ENCODE peak calls at places on chromosomes 3 and 15, in seven cellular contexts. H is H1, G is HepG2, N is K562, Z is GM12892, R is SK-N-SH, B is GM12878. F is an unnamed sample.

GRCh38 chr3:140756240-140757016 is 78.6 kb downstream of the TRIM42 start:
- DNase-seq in H (no peak), G (no peak), N (no peak), Z (peak; percentile 26), R (no peak), B (peak; percentile 49), F (no peak)

GRCh38 chr15:96053039-96054021 is 277.2 kb upstream of the NR2F2 start:
- DNase-seq in H (no peak), G (peak; percentile 22), N (peak; percentile 33), Z (no peak), R (peak; percentile 21), B (no peak), F (no peak)

GRCh38 chr15:71748327-71748726 is 62.0 kb upstream of the NR2E3 start:
- DNase-seq in H (no peak), G (no peak), N (no peak), Z (no peak), R (no peak), B (no peak), F (no peak)

GRCh38 chr15:40567111-40567510 is 2.0 kb upstream of the RPUSD2 start:
- DNase-seq in H (no peak), G (peak; percentile 58), N (no peak), Z (no peak), R (no peak), B (no peak), F (no peak)

GRCh38 chr15:60798821-60799220 is 319.9 kb upstream of the ICE2 start:
- DNase-seq in H (no peak), G (peak; percentile 25), N (no peak), Z (no peak), R (no peak), B (peak; percentile 19), F (no peak)

GRCh38 chr3:110526732-110527727 is 544.6 kb upstream of the NECTIN3 start:
- DNase-seq in H (no peak), G (no peak), N (peak; percentile 10), Z (no peak), R (no peak), B (no peak), F (no peak)

GRCh38 chr15:71806452-71806931 is 3.9 kb upstream of the NR2E3 start:
- DNase-seq in H (no peak), G (no peak), N (no peak), Z (no peak), R (peak; percentile 73), B (no peak), F (no peak)

GRCh38 chr3:56940331-56940730 is 120.1 kb upstream of the SPATA12 start:
- DNase-seq in H (no peak), G (no peak), N (no peak), Z (no peak), R (no peak), B (no peak), F (no peak)

GRCh38 chr3:101303089-101303731 is 17.2 kb downstream of the IMPG2 start:
- DNase-seq in H (no peak), G (no peak), N (no peak), Z (no peak), R (no peak), B (no peak), F (no peak)

GRCh38 chr3:126288314-126288713 is 68.9 kb downstream of the KLF15 start:
- DNase-seq in H (no peak), G (no peak), N (no peak), Z (no peak), R (no peak), B (no peak), F (no peak)

GRCh38 chr3:132499071-132499470 is 81.8 kb downstream of the DNAJC13 start:
- DNase-seq in H (no peak), G (peak; percentile 10), N (no peak), Z (no peak), R (no peak), B (no peak), F (no peak)

GRCh38 chr3:171986755-171987535 is 52.4 kb upstream of the FNDC3B start:
- DNase-seq in H (no peak), G (no peak), N (no peak), Z (no peak), R (no peak), B (no peak), F (no peak)

GRCh38 chr3:57061556-57061955 is 1.1 kb downstream of the SPATA12 start:
- DNase-seq in H (no peak), G (no peak), N (no peak), Z (no peak), R (no peak), B (no peak), F (no peak)

GRCh38 chr15:89673162-89673506 is 6.0 kb downstream of the PLIN1 start:
- DNase-seq in H (no peak), G (peak; percentile 25), N (peak; percentile 78), Z (no peak), R (peak; percentile 81), B (no peak), F (no peak)

GRCh38 chr3:4980229-4981159 is 1.3 kb downstream of the BHLHE40 start:
- DNase-seq in H (no peak), G (peak; percentile 65), N (peak; percentile 82), Z (no peak), R (peak; percentile 82), B (peak; percentile 66), F (peak; percentile 52)

GRCh38 chr15:75131269-75131643 is 70.4 kb upstream of the C15orf39 start:
- DNase-seq in H (no peak), G (no peak), N (no peak), Z (no peak), R (no peak), B (no peak), F (no peak)

GRCh38 chr15:44550256-44550655 is 13.3 kb downstream of the EIF3J start:
- DNase-seq in H (no peak), G (no peak), N (no peak), Z (no peak), R (peak; percentile 52), B (no peak), F (no peak)

GRCh38 chr3:29693863-29694262 is 413.0 kb downstream of the RBMS3 start:
- DNase-seq in H (peak; percentile 7), G (no peak), N (no peak), Z (no peak), R (peak; percentile 30), B (no peak), F (no peak)

GRCh38 chr3:110026421-110026820 is 689.1 kb upstream of the DPPA4 start:
- DNase-seq in H (no peak), G (no peak), N (no peak), Z (no peak), R (peak; percentile 2), B (no peak), F (no peak)

GRCh38 chr3:42013652-42014442 is 51.9 kb upstream of the ULK4 start:
- DNase-seq in H (no peak), G (no peak), N (peak; percentile 96), Z (no peak), R (peak; percentile 82), B (no peak), F (peak; percentile 29)

GRCh38 chr3:9340450-9341009 is 22.3 kb upstream of the THUMPD3 start:
- DNase-seq in H (no peak), G (peak; percentile 41), N (no peak), Z (no peak), R (no peak), B (no peak), F (no peak)

GRCh38 chr3:162292409-162292808 is 795.8 kb downstream of the OTOL1 start:
- DNase-seq in H (no peak), G (no peak), N (no peak), Z (no peak), R (no peak), B (no peak), F (no peak)

GRCh38 chr3:65732060-65732933 is 306.4 kb downstream of the MAGI1 start:
- DNase-seq in H (no peak), G (peak; percentile 54), N (peak; percentile 39), Z (peak; percentile 22), R (peak; percentile 71), B (peak; percentile 3), F (peak; percentile 7)

GRCh38 chr3:33687406-33688010 is 30.5 kb downstream of the CLASP2 start:
- DNase-seq in H (no peak), G (no peak), N (no peak), Z (no peak), R (peak; percentile 20), B (no peak), F (no peak)

GRCh38 chr3:50189274-50189673 is 2.1 kb upstream of the GNAT1 start:
- DNase-seq in H (no peak), G (peak; percentile 78), N (peak; percentile 51), Z (no peak), R (peak; percentile 87), B (no peak), F (no peak)

GRCh38 chr3:156605686-156606605 is 51.0 kb upstream of the SSR3 start:
- DNase-seq in H (peak; percentile 41), G (no peak), N (peak; percentile 69), Z (peak; percentile 16), R (peak; percentile 39), B (no peak), F (no peak)
- TF ChIP-seq TAF1 in H (peak; percentile 46), G (no peak), N (peak; percentile 76), Z (no peak), R (no peak), B (no peak), F (no peak)

GRCh38 chr15:66096711-66097058 is 156.9 kb downstream of the MEGF11 start:
- DNase-seq in H (no peak), G (no peak), N (no peak), Z (no peak), R (no peak), B (no peak), F (no peak)

GRCh38 chr15:66095871-66096710 is 157.5 kb downstream of the MEGF11 start:
- DNase-seq in H (no peak), G (peak; percentile 58), N (no peak), Z (no peak), R (no peak), B (no peak), F (no peak)

GRCh38 chr15:66099950-66100671 is 153.4 kb downstream of the MEGF11 start:
- DNase-seq in H (no peak), G (no peak), N (no peak), Z (no peak), R (no peak), B (no peak), F (no peak)

GRCh38 chr15:66097151-66098018 is 156.2 kb downstream of the MEGF11 start:
- DNase-seq in H (no peak), G (no peak), N (no peak), Z (no peak), R (no peak), B (no peak), F (no peak)

GRCh38 chr15:66098019-66098363 is 155.6 kb downstream of the MEGF11 start:
- DNase-seq in H (no peak), G (no peak), N (no peak), Z (no peak), R (no peak), B (no peak), F (no peak)
- TF ChIP-seq TAF1 in H (no peak), G (no peak), N (no peak), Z (no peak), R (no peak), B (no peak), F (no peak)

GRCh38 chr15:70576683-70577082 is 186.7 kb downstream of the UACA start:
- DNase-seq in H (no peak), G (no peak), N (no peak), Z (no peak), R (no peak), B (no peak), F (no peak)
- TF ChIP-seq TAF1 in H (no peak), G (no peak), N (no peak), Z (no peak), R (no peak), B (no peak), F (no peak)

DNA sequence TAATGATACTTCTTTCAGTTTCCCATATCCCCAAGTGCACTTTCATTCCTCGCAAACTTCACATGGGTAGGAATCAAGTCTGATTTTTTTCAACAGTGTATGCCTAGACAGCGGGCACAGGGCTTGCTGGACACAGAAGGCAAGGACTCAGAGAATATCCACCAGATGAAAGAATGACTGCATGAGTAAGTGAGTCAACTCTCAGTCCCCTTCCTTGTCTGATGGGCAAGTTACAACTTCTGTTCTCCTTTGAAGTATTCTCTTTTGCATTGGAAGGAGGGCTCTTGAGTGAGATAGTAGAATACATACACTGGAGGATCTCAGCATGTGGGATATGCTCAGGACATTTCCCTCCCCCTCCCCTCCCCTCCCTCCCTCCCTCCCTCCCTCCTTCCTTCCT is 3.0 kb upstream of the SQOR start:
- DNase-seq in H (no peak), G (no peak), N (no peak), Z (no peak), R (no peak), B (no peak), F (no peak)
- TF ChIP-seq TAF1 in H (no peak), G (no peak), N (no peak), Z (no peak), R (no peak), B (no peak), F (no peak)

F was measured in GM12891.